ENCODE peak calls at places on chromosomes 1 and 21, in seven cellular contexts. D is AG04450; K is esophagus muscularis mucosa; H is CD8-positive, alpha-beta memory T cell; B is iPS DF 6.9; U is cardiac muscle cell; L is aorta. Y is an unnamed sample.

GRCh38 chr1:12196641-12197482 is 30.1 kb downstream of the TNFRSF1B start:
- DNase-seq in D (no peak), K (no peak), H (no peak), B (no peak), U (no peak), L (no peak), Y (no peak)

GRCh38 chr1:10901091-10901893 is 104.8 kb upstream of the CASZ1 start:
- DNase-seq in D (no peak), K (no peak), H (no peak), B (no peak), U (no peak), L (peak; percentile 74), Y (no peak)

GRCh38 chr21:46055863-46056281 is 42.0 kb upstream of the COL6A2 start:
- DNase-seq in D (no peak), K (peak; percentile 91), H (no peak), B (no peak), U (peak; percentile 58), L (peak; percentile 89), Y (no peak)

GRCh38 chr1:114153051-114153620 is 533 bp downstream of the SYT6 start:
- DNase-seq in D (no peak), K (no peak), H (no peak), B (no peak), U (no peak), L (no peak), Y (no peak)

GRCh38 chr1:55735110-55735509 is 519.9 kb upstream of the USP24 start:
- DNase-seq in D (no peak), K (peak; percentile 75), H (no peak), B (no peak), U (no peak), L (no peak), Y (no peak)

GRCh38 chr1:11690132-11690668 is 1.3 kb upstream of the DRAXIN start:
- DNase-seq in D (no peak), K (no peak), H (no peak), B (no peak), U (no peak), L (no peak), Y (no peak)

GRCh38 chr1:201192478-201192804 is 1.8 kb downstream of the IGFN1 start:
- DNase-seq in D (no peak), K (no peak), H (no peak), B (no peak), U (peak; percentile 43), L (no peak), Y (no peak)

GRCh38 chr1:27026621-27027574 is 14.2 kb upstream of the TENT5B start:
- DNase-seq in D (no peak), K (no peak), H (no peak), B (no peak), U (peak; percentile 89), L (peak; percentile 92), Y (no peak)

GRCh38 chr1:67532452-67533216 is 102.4 kb upstream of the SERBP1 start:
- DNase-seq in D (peak; percentile 78), K (no peak), H (no peak), B (peak; percentile 52), U (peak; percentile 92), L (no peak), Y (no peak)

GRCh38 chr1:180973360-180973759 is 49.3 kb downstream of the STX6 start:
- DNase-seq in D (no peak), K (no peak), H (no peak), B (no peak), U (no peak), L (no peak), Y (peak; percentile 47)

GRCh38 chr1:93753766-93754763 is 72.4 kb upstream of the BCAR3 start:
- DNase-seq in D (peak; percentile 85), K (no peak), H (no peak), B (no peak), U (peak; percentile 99), L (no peak), Y (no peak)

GRCh38 chr1:23553896-23554480 is 5.3 kb downstream of the ID3 start:
- DNase-seq in D (no peak), K (no peak), H (no peak), B (no peak), U (no peak), L (no peak), Y (no peak)

GRCh38 chr1:109186704-109187071 is 27.0 kb upstream of the SARS1 start:
- DNase-seq in D (no peak), K (no peak), H (no peak), B (no peak), U (no peak), L (no peak), Y (no peak)

GRCh38 chr1:25064465-25065238 is 134.6 kb upstream of the RUNX3 start:
- DNase-seq in D (no peak), K (no peak), H (peak; percentile 80), B (no peak), U (no peak), L (peak; percentile 14), Y (no peak)

GRCh38 chr1:23558140-23558871 is 995 bp downstream of the ID3 start:
- DNase-seq in D (no peak), K (no peak), H (no peak), B (no peak), U (peak; percentile 76), L (peak; percentile 89), Y (no peak)

GRCh38 chr1:2098301-2098698 is 48.1 kb downstream of the PRKCZ start:
- DNase-seq in D (no peak), K (no peak), H (no peak), B (no peak), U (no peak), L (no peak), Y (no peak)

GRCh38 chr1:156480015-156480368 is 20.6 kb downstream of the MEF2D start:
- DNase-seq in D (no peak), K (no peak), H (no peak), B (no peak), U (no peak), L (no peak), Y (no peak)

GRCh38 chr1:33460947-33461629 is 11.4 kb upstream of the ZSCAN20 start:
- DNase-seq in D (no peak), K (no peak), H (no peak), B (no peak), U (no peak), L (peak; percentile 76), Y (no peak)

GRCh38 chr1:69129538-69129937 is 438.2 kb upstream of the LRRC7 start:
- DNase-seq in D (no peak), K (no peak), H (no peak), B (no peak), U (no peak), L (no peak), Y (no peak)

GRCh38 chr1:107664882-107665871 is 299.8 kb downstream of the VAV3 start:
- DNase-seq in D (no peak), K (no peak), H (no peak), B (no peak), U (no peak), L (no peak), Y (no peak)

DNA sequence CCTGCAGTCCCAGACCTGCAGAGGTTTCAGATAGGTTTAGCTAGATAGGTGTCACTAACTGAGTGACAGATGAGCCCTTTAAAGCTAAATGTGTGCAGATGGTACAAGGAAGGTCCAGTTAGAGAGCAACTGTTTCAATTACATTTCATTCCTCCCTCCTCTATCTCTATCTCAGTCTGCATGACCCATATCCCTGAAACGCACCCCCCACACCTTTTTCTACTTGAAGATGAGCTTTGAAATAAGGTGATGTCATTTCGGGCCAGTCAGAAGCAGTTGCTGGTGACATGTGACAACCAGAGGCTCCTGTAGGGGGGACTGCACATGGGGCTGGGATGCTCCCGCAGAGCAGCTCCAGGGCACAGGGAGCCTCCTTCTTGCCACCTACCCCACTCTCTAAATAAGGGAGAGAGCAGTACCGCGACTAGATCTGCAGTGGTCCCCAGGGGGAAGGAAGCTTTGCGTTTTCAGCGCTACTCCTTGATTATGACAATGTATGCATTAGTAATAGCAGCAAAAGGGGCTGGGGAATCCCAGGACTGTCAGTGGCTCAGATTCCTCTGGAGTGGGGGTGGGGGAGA is 4.3 kb downstream of the ATP8B2 start:
- DNase-seq in D (no peak), K (no peak), H (no peak), B (no peak), U (no peak), L (no peak), Y (no peak)
- H3K27ac ChIP-seq in D (no peak overlapping the region), K (peak overlapping the region; percentile 99), H (no peak overlapping the region), B (no peak overlapping the region), U (no peak overlapping the region), L (no peak overlapping the region), Y (peak overlapping the region; percentile 98)

DNA sequence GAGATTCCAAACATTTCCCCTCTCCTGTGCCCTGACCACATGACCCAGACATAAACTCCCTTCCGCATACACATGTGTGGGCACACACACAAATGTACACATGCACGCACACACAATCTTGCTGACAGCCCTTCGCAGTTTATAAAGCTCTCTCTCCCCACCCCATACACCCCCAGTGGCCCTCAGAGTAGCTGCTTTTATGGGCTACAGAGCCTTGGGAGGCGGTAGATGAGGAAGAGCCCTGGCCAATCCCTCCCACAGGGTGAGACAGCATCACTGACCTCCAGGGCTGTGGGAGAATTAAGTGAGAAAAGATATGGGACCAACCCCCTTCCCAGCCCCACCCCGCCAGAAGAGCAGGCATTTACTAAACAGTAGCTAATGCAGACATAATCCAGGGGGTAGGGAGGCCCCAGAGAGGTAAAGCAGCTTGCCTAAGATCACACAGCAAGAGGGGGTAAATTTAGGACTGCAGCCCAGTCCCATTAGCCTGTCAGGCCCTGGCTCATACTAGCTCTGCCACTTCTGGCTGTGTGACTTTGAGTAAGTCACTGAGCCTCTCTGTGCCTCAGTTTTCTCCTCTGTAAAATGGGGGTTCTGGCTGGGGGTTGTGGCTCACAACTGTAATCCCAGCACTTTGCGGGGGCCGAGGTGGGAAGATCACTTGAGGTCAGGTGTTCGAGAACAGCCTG is 5.1 kb downstream of the SDC3 start:
- DNase-seq in D (no peak), K (no peak), H (no peak), B (no peak), U (peak; percentile 44), L (peak; percentile 38), Y (no peak)
- H3K27ac ChIP-seq in D (peak overlapping the region; percentile 57), K (peak overlapping the region; percentile 77), H (no peak overlapping the region), B (no peak overlapping the region), U (peak overlapping the region; percentile 35), L (no peak overlapping the region), Y (peak overlapping the region; percentile 13)

GRCh38 chr1:116982319-116983004 is 19.1 kb upstream of the CD101 start:
- DNase-seq in D (no peak), K (peak; percentile 89), H (no peak), B (peak; percentile 11), U (no peak), L (no peak), Y (no peak)

GRCh38 chr1:116983678-116984077 is 17.9 kb upstream of the CD101 start:
- DNase-seq in D (no peak), K (no peak), H (no peak), B (no peak), U (no peak), L (no peak), Y (no peak)

GRCh38 chr1:116986531-116987255 is 14.9 kb upstream of the CD101 start:
- DNase-seq in D (no peak), K (no peak), H (no peak), B (no peak), U (no peak), L (no peak), Y (no peak)

GRCh38 chr1:116983112-116983511 is 18.4 kb upstream of the CD101 start:
- DNase-seq in D (no peak), K (peak; percentile 34), H (no peak), B (no peak), U (no peak), L (no peak), Y (no peak)

GRCh38 chr1:116984406-116985160 is 17.0 kb upstream of the CD101 start:
- DNase-seq in D (no peak), K (peak; percentile 90), H (no peak), B (no peak), U (no peak), L (no peak), Y (no peak)
- H3K27ac ChIP-seq in D (no peak overlapping the region), K (peak overlapping the region; percentile 65), H (no peak overlapping the region), B (no peak overlapping the region), U (no peak overlapping the region), L (no peak overlapping the region), Y (no peak overlapping the region)

GRCh38 chr1:42934541-42935312 is 23.9 kb downstream of the SLC2A1 start:
- DNase-seq in D (no peak), K (no peak), H (peak; percentile 43), B (no peak), U (no peak), L (peak; percentile 67), Y (no peak)
- H3K27ac ChIP-seq in D (no peak overlapping the region), K (no peak overlapping the region), H (peak overlapping the region; percentile 62), B (no peak overlapping the region), U (peak overlapping the region; percentile 78), L (no peak overlapping the region), Y (peak overlapping the region; percentile 62)

Y was measured in vagina.